ENCODE peak calls at places on chromosomes 12 and 14, in four cellular contexts. One of them, this sample, is unnamed.

GRCh38 chr12:95859344-95859816 is 628 bp downstream of the SNRPF start:
- DNase-seq in A549: peak; percentile 50
- DNase-seq in GM12892: no peak
- DNase-seq in heart left ventricle: no peak
- DNase-seq in this sample: no peak

GRCh38 chr12:10455766-10456165 is 2.6 kb upstream of the KLRC1 start:
- DNase-seq in heart left ventricle: no peak
- DNase-seq in A549: no peak
- DNase-seq in GM12892: no peak
- DNase-seq in this sample: no peak

GRCh38 chr14:33646692-33647260 is 304.1 kb downstream of the EGLN3 start:
- DNase-seq in GM12892: no peak
- DNase-seq in heart left ventricle: no peak
- DNase-seq in A549: no peak
- DNase-seq in this sample: no peak

GRCh38 chr12:28550757-28551381 is 360.6 kb downstream of the CCDC91 start:
- DNase-seq in heart left ventricle: no peak
- DNase-seq in GM12892: no peak
- DNase-seq in A549: peak; percentile 7
- DNase-seq in this sample: peak; percentile 9

GRCh38 chr12:12294215-12295005 is 27.6 kb upstream of the LRP6 start:
- DNase-seq in heart left ventricle: no peak
- DNase-seq in GM12892: no peak
- DNase-seq in A549: no peak
- DNase-seq in this sample: peak; percentile 17

GRCh38 chr14:90603336-90603735 is 206.5 kb downstream of the CALM1 start:
- DNase-seq in heart left ventricle: no peak
- DNase-seq in GM12892: no peak
- DNase-seq in A549: no peak
- DNase-seq in this sample: no peak

GRCh38 chr14:68862954-68863594 is 70.2 kb upstream of the ZFP36L1 start:
- DNase-seq in A549: peak; percentile 79
- DNase-seq in heart left ventricle: no peak
- DNase-seq in GM12892: no peak
- DNase-seq in this sample: peak; percentile 59

GRCh38 chr12:4115570-4115969 is 158.0 kb upstream of the CCND2 start:
- DNase-seq in GM12892: no peak
- DNase-seq in heart left ventricle: no peak
- DNase-seq in A549: no peak
- DNase-seq in this sample: no peak

GRCh38 chr14:64659366-64659765 is 44.9 kb upstream of the PLEKHG3 start:
- DNase-seq in heart left ventricle: no peak
- DNase-seq in A549: no peak
- DNase-seq in GM12892: no peak
- DNase-seq in this sample: no peak

GRCh38 chr12:109795023-109795422 is 38.2 kb downstream of the TRPV4 start:
- DNase-seq in heart left ventricle: no peak
- DNase-seq in A549: no peak
- DNase-seq in GM12892: no peak
- DNase-seq in this sample: no peak

GRCh38 chr14:60288279-60288678 is 39.3 kb downstream of the PPM1A start:
- DNase-seq in A549: no peak
- DNase-seq in GM12892: no peak
- DNase-seq in heart left ventricle: no peak
- DNase-seq in this sample: no peak

GRCh38 chr14:39145266-39145966 is 24.7 kb downstream of the TRAPPC6B start:
- DNase-seq in GM12892: no peak
- DNase-seq in heart left ventricle: no peak
- DNase-seq in A549: no peak
- DNase-seq in this sample: no peak

GRCh38 chr12:112574896-112575558 is 156.3 kb downstream of the PTPN11 start:
- DNase-seq in GM12892: no peak
- DNase-seq in heart left ventricle: no peak
- DNase-seq in A549: no peak
- DNase-seq in this sample: no peak

GRCh38 chr12:113650476-113650875 is 178.8 kb upstream of the LHX5 start:
- DNase-seq in heart left ventricle: no peak
- DNase-seq in A549: no peak
- DNase-seq in GM12892: no peak
- DNase-seq in this sample: no peak

GRCh38 chr12:120413901-120414695 is 23.8 kb upstream of the COX6A1 start:
- DNase-seq in GM12892: no peak
- DNase-seq in A549: no peak
- DNase-seq in heart left ventricle: no peak
- DNase-seq in this sample: no peak

GRCh38 chr12:106753526-106753925 is 21.0 kb upstream of the RIC8B start:
- DNase-seq in GM12892: peak; percentile 56
- DNase-seq in A549: no peak
- DNase-seq in heart left ventricle: no peak
- DNase-seq in this sample: no peak

GRCh38 chr12:11202811-11203210 is 16.1 kb upstream of the TAS2R42 start:
- DNase-seq in GM12892: no peak
- DNase-seq in A549: no peak
- DNase-seq in heart left ventricle: no peak
- DNase-seq in this sample: no peak

GRCh38 chr14:26984318-26985177 is 386.7 kb upstream of the NOVA1 start:
- DNase-seq in heart left ventricle: no peak
- DNase-seq in GM12892: no peak
- DNase-seq in A549: no peak
- DNase-seq in this sample: no peak

GRCh38 chr12:56208014-56208413 is 13.7 kb downstream of the RNF41 start:
- DNase-seq in GM12892: no peak
- DNase-seq in A549: no peak
- DNase-seq in heart left ventricle: no peak
- DNase-seq in this sample: no peak

GRCh38 chr12:10385181-10385613 is 4.6 kb downstream of the KLRK1 start:
- DNase-seq in GM12892: no peak
- DNase-seq in heart left ventricle: no peak
- DNase-seq in A549: no peak
- DNase-seq in this sample: no peak

GRCh38 chr12:89343127-89343526 is 9.2 kb downstream of the DUSP6 start:
- DNase-seq in GM12892: no peak
- DNase-seq in heart left ventricle: peak; percentile 82
- DNase-seq in A549: no peak
- DNase-seq in this sample: no peak

GRCh38 chr12:96194901-96195844 is 998 bp downstream of the ELK3 start:
- DNase-seq in heart left ventricle: peak; percentile 67
- DNase-seq in GM12892: peak; percentile 46
- DNase-seq in A549: peak; percentile 71
- DNase-seq in this sample: peak; percentile 68

GRCh38 chr12:12445882-12446181 is 89.0 kb downstream of the BORCS5 start:
- DNase-seq in A549: no peak
- DNase-seq in heart left ventricle: no peak
- DNase-seq in GM12892: no peak
- DNase-seq in this sample: no peak

GRCh38 chr12:42670719-42671118 is 81.2 kb upstream of the PRICKLE1 start:
- DNase-seq in A549: no peak
- DNase-seq in GM12892: no peak
- DNase-seq in heart left ventricle: no peak
- DNase-seq in this sample: no peak

GRCh38 chr12:78863482-78864427 is 819 bp upstream of the SYT1 start:
- DNase-seq in GM12892: peak; percentile 9
- DNase-seq in heart left ventricle: no peak
- DNase-seq in A549: peak; percentile 72
- DNase-seq in this sample: peak; percentile 47

GRCh38 chr12:51012570-51013236 is 13.5 kb downstream of the SLC11A2 start:
- DNase-seq in GM12892: no peak
- DNase-seq in A549: no peak
- DNase-seq in heart left ventricle: no peak
- DNase-seq in this sample: no peak

GRCh38 chr14:23953464-23954278 is at the start of gene DHRS4:
- DNase-seq in heart left ventricle: peak; percentile 91
- DNase-seq in A549: peak; percentile 64
- DNase-seq in GM12892: peak; percentile 71
- DNase-seq in this sample: peak; percentile 65
- TF ChIP-seq POLR2A in heart left ventricle: peak; percentile 53
- TF ChIP-seq POLR2A in A549: peak; percentile 53
- TF ChIP-seq POLR2A in GM12892: peak; percentile 75
- TF ChIP-seq POLR2A in this sample: peak; percentile 50

DNA sequence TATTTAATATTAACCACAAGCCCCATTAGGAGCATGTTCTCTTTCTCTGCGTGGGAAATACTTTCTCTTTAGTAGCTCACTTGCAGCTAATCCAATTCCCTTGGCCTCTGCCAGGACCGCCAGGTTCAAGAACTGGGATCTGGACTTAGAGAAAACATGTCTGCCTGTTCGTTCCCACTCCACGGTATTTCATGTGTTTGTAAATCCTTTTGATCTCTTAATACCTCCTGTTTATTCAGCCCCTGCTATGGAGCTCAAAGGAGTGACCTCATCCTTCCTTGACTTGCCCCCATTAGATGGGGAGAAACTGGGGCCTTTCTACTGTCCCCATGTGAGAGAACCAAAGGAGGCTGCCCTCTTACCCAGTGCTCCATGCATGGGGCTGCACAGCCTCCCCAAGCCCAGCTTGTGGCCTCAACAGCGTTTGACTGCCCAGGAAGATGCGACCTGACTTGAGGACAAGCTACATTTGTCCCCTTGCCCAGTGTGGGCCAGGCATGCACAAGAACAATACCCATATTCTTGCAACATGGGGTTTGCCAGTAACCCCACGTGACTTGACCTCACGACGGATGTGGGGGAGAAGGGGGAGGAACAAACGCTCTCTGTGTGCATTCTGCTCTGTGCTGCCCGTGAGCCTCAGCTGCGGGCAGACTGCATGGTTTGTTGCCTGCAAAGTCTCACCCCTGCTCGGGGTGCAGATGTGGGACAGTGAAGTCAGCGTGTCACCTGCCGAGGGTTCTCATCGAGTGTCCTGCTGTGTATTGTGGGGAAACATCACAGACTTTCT is 30.3 kb downstream of the CD9 start:
- DNase-seq in A549: no peak
- DNase-seq in heart left ventricle: peak; percentile 71
- DNase-seq in GM12892: peak; percentile 53
- DNase-seq in this sample: no peak
- TF ChIP-seq POLR2A in A549: no peak
- TF ChIP-seq POLR2A in heart left ventricle: no peak
- TF ChIP-seq POLR2A in GM12892: no peak
- TF ChIP-seq POLR2A in this sample: no peak

GRCh38 chr12:46382425-46382973 is 9.9 kb upstream of the SLC38A2 start:
- DNase-seq in GM12892: no peak
- DNase-seq in heart left ventricle: no peak
- DNase-seq in A549: no peak
- DNase-seq in this sample: no peak

GRCh38 chr12:46384451-46385301 is 12.1 kb upstream of the SLC38A2 start:
- DNase-seq in A549: no peak
- DNase-seq in GM12892: no peak
- DNase-seq in heart left ventricle: no peak
- DNase-seq in this sample: no peak

GRCh38 chr12:46380881-46381280 is 8.3 kb upstream of the SLC38A2 start:
- DNase-seq in A549: no peak
- DNase-seq in GM12892: no peak
- DNase-seq in heart left ventricle: no peak
- DNase-seq in this sample: no peak

GRCh38 chr12:46383654-46384450 is 11.3 kb upstream of the SLC38A2 start:
- DNase-seq in heart left ventricle: peak; percentile 95
- DNase-seq in A549: no peak
- DNase-seq in GM12892: no peak
- DNase-seq in this sample: peak; percentile 40

DNA sequence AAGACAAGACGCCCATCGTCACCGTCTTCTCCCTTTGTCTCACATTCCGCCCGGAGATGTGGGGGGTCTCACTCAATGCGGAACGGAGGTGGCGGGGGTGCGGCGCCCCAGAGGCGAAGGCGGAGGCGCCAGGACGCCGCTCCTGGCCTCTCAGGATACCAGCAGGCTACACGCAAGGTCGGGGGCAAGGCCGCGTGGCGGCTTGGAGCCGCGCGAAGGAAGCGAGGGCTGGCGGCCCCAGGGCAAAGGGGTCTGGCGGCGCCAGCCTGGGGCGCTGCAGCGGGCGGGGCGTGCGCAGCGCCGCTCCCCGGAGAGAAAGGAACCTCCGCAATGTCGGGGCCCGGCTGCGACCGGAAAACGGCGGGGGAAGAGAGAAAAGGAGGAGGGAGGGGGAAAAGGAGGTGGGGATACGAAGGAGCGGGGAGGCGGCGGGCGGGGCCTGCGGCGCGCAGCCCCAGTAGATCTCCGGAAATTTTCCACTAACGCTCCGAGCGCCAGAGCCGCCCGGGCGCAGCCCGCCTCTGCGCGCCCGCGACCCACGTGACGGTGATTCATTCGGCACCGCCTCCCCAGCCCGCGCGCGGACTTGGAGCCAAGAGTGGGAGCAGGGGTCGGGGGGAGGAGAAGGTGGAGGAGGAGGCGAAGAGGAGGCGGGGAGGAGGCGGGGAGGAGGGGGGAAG is 10.5 kb upstream of the SLC38A2 start:
- DNase-seq in heart left ventricle: peak; percentile 99
- DNase-seq in A549: peak; percentile 73
- DNase-seq in GM12892: peak; percentile 65
- DNase-seq in this sample: peak; percentile 63
- TF ChIP-seq POLR2A in heart left ventricle: peak; percentile 93
- TF ChIP-seq POLR2A in A549: peak; percentile 68
- TF ChIP-seq POLR2A in GM12892: peak; percentile 66
- TF ChIP-seq POLR2A in this sample: peak; percentile 71

GRCh38 chr12:6965026-6965661 is 5.3 kb downstream of the PHB2 start:
- DNase-seq in GM12892: peak; percentile 85
- DNase-seq in A549: peak; percentile 92
- DNase-seq in heart left ventricle: peak; percentile 91
- DNase-seq in this sample: no peak
- TF ChIP-seq POLR2A in GM12892: peak; percentile 70
- TF ChIP-seq POLR2A in A549: no peak
- TF ChIP-seq POLR2A in heart left ventricle: no peak
- TF ChIP-seq POLR2A in this sample: no peak

GRCh38 chr14:104983231-104983721 is 2.3 kb upstream of the CLBA1 start:
- DNase-seq in A549: no peak
- DNase-seq in heart left ventricle: no peak
- DNase-seq in GM12892: no peak
- DNase-seq in this sample: no peak

GRCh38 chr14:104982548-104983230 is 2.9 kb upstream of the CLBA1 start:
- DNase-seq in GM12892: no peak
- DNase-seq in A549: no peak
- DNase-seq in heart left ventricle: peak; percentile 54
- DNase-seq in this sample: no peak

GRCh38 chr14:104986487-104987164 is 1.0 kb downstream of the CLBA1 start:
- DNase-seq in A549: no peak
- DNase-seq in heart left ventricle: no peak
- DNase-seq in GM12892: no peak
- DNase-seq in this sample: no peak

GRCh38 chr14:104984056-104984894 is 1.3 kb upstream of the CLBA1 start:
- DNase-seq in GM12892: no peak
- DNase-seq in A549: no peak
- DNase-seq in heart left ventricle: peak; percentile 27
- DNase-seq in this sample: no peak

GRCh38 chr14:104985675-104986486 is at the start of gene CLBA1:
- DNase-seq in A549: peak; percentile 93
- DNase-seq in heart left ventricle: peak; percentile 95
- DNase-seq in GM12892: peak; percentile 99
- DNase-seq in this sample: peak; percentile 98
- TF ChIP-seq POLR2A in A549: peak; percentile 55
- TF ChIP-seq POLR2A in heart left ventricle: peak; percentile 49
- TF ChIP-seq POLR2A in GM12892: no peak
- TF ChIP-seq POLR2A in this sample: peak; percentile 22

GRCh38 chr12:93857917-93858513 is 180.8 kb downstream of the CRADD start:
- DNase-seq in GM12892: no peak
- DNase-seq in A549: no peak
- DNase-seq in heart left ventricle: no peak
- DNase-seq in this sample: no peak
- TF ChIP-seq POLR2A in GM12892: no peak
- TF ChIP-seq POLR2A in A549: no peak
- TF ChIP-seq POLR2A in heart left ventricle: no peak
- TF ChIP-seq POLR2A in this sample: no peak